ENCODE peak calls at places on chromosomes 5 and 9, in eight cellular contexts. R is neural progenitor cell, U is IMR-90, Q is GM23248, O is OCI-LY7, C is endothelial cell of umbilical vein, F is K562, I is PC-3. P is an unnamed sample. For H4K20me1, the result is how much of the 10 kb centered on the place peaks cover.

GRCh38 chr5:136799806-136800372 is 434.5 kb upstream of the TRPC7 start:
- DNase-seq in I (peak), O (no peak), F (no peak), U (no peak), Q (peak), R (no peak), C (no peak), P (peak)

GRCh38 chr5:74394924-74395880 is 245.3 kb downstream of the ENC1 start:
- DNase-seq in R (no peak), C (no peak), O (peak), F (no peak), U (no peak), I (peak), Q (no peak), P (no peak)

GRCh38 chr9:124017929-124018730 is 6.6 kb downstream of the LHX2 start:
- DNase-seq in I (no peak), Q (no peak), F (no peak), O (no peak), C (no peak), R (peak), U (no peak), P (no peak)

GRCh38 chr5:90888511-90889324 is 330.1 kb downstream of the ADGRV1 start:
- DNase-seq in U (peak), F (no peak), R (no peak), I (peak), O (no peak), Q (peak), C (peak), P (peak)

GRCh38 chr9:19517202-19517942 is 108.6 kb downstream of the ACER2 start:
- DNase-seq in U (no peak), Q (no peak), F (peak), C (no peak), I (peak), O (peak), R (peak), P (no peak)

GRCh38 chr9:38694676-38695075 is 25.3 kb downstream of the FAM240B start:
- DNase-seq in U (no peak), C (no peak), I (no peak), O (no peak), R (no peak), F (no peak), Q (no peak), P (no peak)

GRCh38 chr9:35073276-35073607 is 817 bp upstream of the VCP start:
- DNase-seq in I (no peak), O (no peak), F (no peak), R (no peak), U (peak), C (no peak), Q (no peak), P (no peak)

GRCh38 chr5:59525957-59526356 is 367.6 kb downstream of the PDE4D start:
- DNase-seq in U (peak), R (no peak), O (no peak), I (peak), Q (peak), C (peak), F (no peak), P (peak)

GRCh38 chr9:87771251-87772006 is 45.5 kb downstream of the CTSL start:
- DNase-seq in U (no peak), O (no peak), Q (no peak), R (peak), F (no peak), I (no peak), C (no peak), P (no peak)

GRCh38 chr5:141636413-141637265 is at the start of the genes HDAC3 and RELL2:
- DNase-seq in I (peak), Q (peak), F (peak), O (peak), U (peak), R (peak), C (peak), P (peak)

GRCh38 chr9:3746296-3747275 is 220.8 kb upstream of the RFX3 start:
- DNase-seq in U (peak), C (no peak), F (no peak), Q (peak), I (peak), O (no peak), R (no peak), P (peak)

GRCh38 chr9:90024419-90024818 is 419.6 kb downstream of the GADD45G start:
- DNase-seq in U (no peak), R (no peak), Q (no peak), F (no peak), O (peak), C (no peak), I (no peak), P (no peak)

GRCh38 chr9:126684345-126684744 is 70.6 kb downstream of the LMX1B start:
- DNase-seq in O (no peak), Q (no peak), I (peak), C (no peak), F (no peak), R (no peak), U (no peak), P (no peak)

GRCh38 chr9:92500725-92501124 is 18.4 kb upstream of the ASPN start:
- DNase-seq in O (no peak), Q (no peak), U (no peak), R (no peak), I (no peak), C (no peak), F (no peak), P (no peak)

GRCh38 chr5:39485075-39485474 is 60.3 kb upstream of the DAB2 start:
- DNase-seq in I (no peak), R (no peak), F (no peak), U (no peak), Q (no peak), C (peak), O (no peak), P (peak)

GRCh38 chr5:3911111-3911510 is 315.5 kb downstream of the IRX1 start:
- DNase-seq in R (no peak), C (no peak), U (no peak), Q (no peak), F (no peak), O (no peak), I (no peak), P (no peak)

GRCh38 chr5:42015681-42016080 is 90.6 kb downstream of the FBXO4 start:
- DNase-seq in R (no peak), U (peak), O (no peak), I (no peak), F (no peak), Q (peak), C (no peak), P (no peak)

GRCh38 chr5:143796753-143797152 is 15.2 kb upstream of the HMHB1 start:
- DNase-seq in Q (no peak), F (no peak), C (no peak), I (no peak), U (no peak), O (peak), R (no peak), P (no peak)

GRCh38 chr5:134555223-134555790 is 29.8 kb downstream of the JADE2 start:
- DNase-seq in O (no peak), I (no peak), R (no peak), U (no peak), Q (peak), C (peak), F (no peak), P (no peak)

GRCh38 chr9:92425578-92425977 is 1.3 kb upstream of the OMD start:
- DNase-seq in I (no peak), O (no peak), C (no peak), U (peak), F (no peak), R (no peak), Q (peak), P (peak)

GRCh38 chr9:136306691-136307208 is 2.9 kb upstream of the CCDC187 start:
- DNase-seq in I (no peak), Q (peak), F (peak), U (no peak), O (no peak), R (peak), C (no peak), P (no peak)

GRCh38 chr9:68895741-68896478 is 118.0 kb downstream of the PRKACG start:
- DNase-seq in Q (no peak), I (no peak), F (no peak), O (peak), R (no peak), U (no peak), C (no peak), P (no peak)

GRCh38 chr9:133120343-133121199 is 469 bp downstream of the RALGDS start:
- DNase-seq in C (no peak), F (peak), R (no peak), I (no peak), O (no peak), U (no peak), Q (peak), P (no peak)

GRCh38 chr9:93068956-93069355 is 10.5 kb downstream of the SUSD3 start:
- DNase-seq in Q (no peak), F (no peak), U (no peak), C (no peak), O (no peak), R (no peak), I (no peak), P (no peak)

GRCh38 chr5:175202461-175203065 is 241.4 kb downstream of the DRD1 start:
- DNase-seq in F (no peak), C (no peak), I (peak), U (peak), R (no peak), Q (no peak), O (no peak), P (peak)

GRCh38 chr9:37007295-37007694 is 26.8 kb downstream of the PAX5 start:
- DNase-seq in I (no peak), R (no peak), F (no peak), U (no peak), Q (no peak), O (no peak), C (no peak), P (no peak)

GRCh38 chr5:71601222-71602026 is 14.3 kb downstream of the MCCC2 start:
- DNase-seq in O (peak), F (peak), Q (peak), R (peak), U (peak), I (peak), C (peak), P (peak)

GRCh38 chr9:129491486-129491855 is 129.4 kb downstream of the C9orf50 start:
- DNase-seq in O (no peak), U (no peak), C (peak), R (no peak), I (no peak), Q (no peak), F (no peak), P (no peak)

GRCh38 chr5:124906339-124907097 is 160.1 kb upstream of the ZNF608 start:
- DNase-seq in R (peak), F (no peak), I (peak), C (peak), U (peak), Q (peak), O (peak), P (peak)

GRCh38 chr9:126112135-126112720 is 214.4 kb upstream of the MVB12B start:
- DNase-seq in F (no peak), R (no peak), Q (no peak), C (no peak), O (no peak), U (no peak), I (no peak), P (no peak)

GRCh38 chr9:893843-894420 is 52.4 kb downstream of the DMRT1 start:
- DNase-seq in C (peak), R (peak), Q (peak), O (peak), I (peak), U (peak), F (peak), P (peak)

GRCh38 chr9:73753171-73753570 is 601.5 kb downstream of the ANXA1 start:
- DNase-seq in C (no peak), I (no peak), R (no peak), O (no peak), F (no peak), U (no peak), Q (no peak), P (peak)

GRCh38 chr5:1007681-1008450 is 736 bp upstream of the NKD2 start:
- DNase-seq in I (no peak), C (no peak), R (no peak), U (no peak), Q (no peak), F (no peak), O (no peak), P (no peak)

GRCh38 chr5:6729400-6730310 is 16.4 kb downstream of the TENT4A start:
- DNase-seq in R (no peak), O (peak), I (no peak), Q (no peak), F (no peak), C (no peak), U (no peak), P (no peak)

GRCh38 chr5:168364738-168365550 is 73.5 kb downstream of the WWC1 start:
- DNase-seq in I (peak), F (no peak), C (no peak), Q (peak), O (no peak), R (peak), U (peak), P (peak)

GRCh38 chr9:3880851-3881250 is 355.1 kb upstream of the RFX3 start:
- DNase-seq in U (peak), O (no peak), R (no peak), C (no peak), F (no peak), Q (peak), I (peak), P (peak)

GRCh38 chr5:137487600-137487999 is 11.5 kb downstream of the SPOCK1 start:
- DNase-seq in Q (peak), R (no peak), F (no peak), O (no peak), I (peak), U (peak), C (peak), P (peak)

GRCh38 chr5:36301858-36302603 is at the start of gene RANBP3L:
- DNase-seq in C (peak), O (peak), Q (peak), I (peak), F (no peak), R (peak), U (peak), P (peak)

GRCh38 chr9:133205996-133206931 is 2.8 kb downstream of the OBP2B start:
- DNase-seq in I (no peak), C (no peak), F (no peak), O (no peak), R (no peak), U (no peak), Q (no peak), P (no peak)

GRCh38 chr5:55232194-55232984 is 1.0 kb downstream of the CCNO start:
- DNase-seq in I (peak), C (peak), Q (peak), F (no peak), R (peak), U (no peak), O (no peak), P (no peak)
- H4K20me1 ChIP-seq in I (under half), C (under half), Q (under half), F (under half), R (under half), U (under half), O (under half), P (under half)

GRCh38 chr5:157539623-157540022 is 36.0 kb downstream of the ADAM19 start:
- DNase-seq in R (no peak), Q (no peak), I (peak), F (no peak), O (no peak), C (no peak), U (peak), P (no peak)
- H4K20me1 ChIP-seq in R (under half), Q (under half), I (under half), F (under half), O (under half), C (under half), U (under half), P (under half)

GRCh38 chr9:98826716-98827115 is 19.2 kb downstream of the GALNT12 start:
- DNase-seq in I (no peak), U (no peak), F (no peak), Q (no peak), R (no peak), O (no peak), C (no peak), P (no peak)
- H4K20me1 ChIP-seq in I (under half), U (under half), F (under half), Q (under half), R (under half), O (under half), C (under half), P (under half)

GRCh38 chr5:76493190-76493837 is 90.2 kb downstream of the IQGAP2 start:
- DNase-seq in O (no peak), R (no peak), I (no peak), C (no peak), U (no peak), F (no peak), Q (no peak), P (no peak)

GRCh38 chr5:76494201-76494600 is 91.1 kb downstream of the IQGAP2 start:
- DNase-seq in F (no peak), O (no peak), R (no peak), I (no peak), C (no peak), Q (no peak), U (no peak), P (no peak)

GRCh38 chr5:76498328-76498727 is 95.2 kb downstream of the IQGAP2 start:
- DNase-seq in I (no peak), R (no peak), C (no peak), F (no peak), Q (no peak), O (no peak), U (no peak), P (no peak)

GRCh38 chr5:76492819-76493189 is 89.7 kb downstream of the IQGAP2 start:
- DNase-seq in R (no peak), Q (no peak), I (no peak), U (no peak), F (no peak), C (no peak), O (no peak), P (no peak)

DNA sequence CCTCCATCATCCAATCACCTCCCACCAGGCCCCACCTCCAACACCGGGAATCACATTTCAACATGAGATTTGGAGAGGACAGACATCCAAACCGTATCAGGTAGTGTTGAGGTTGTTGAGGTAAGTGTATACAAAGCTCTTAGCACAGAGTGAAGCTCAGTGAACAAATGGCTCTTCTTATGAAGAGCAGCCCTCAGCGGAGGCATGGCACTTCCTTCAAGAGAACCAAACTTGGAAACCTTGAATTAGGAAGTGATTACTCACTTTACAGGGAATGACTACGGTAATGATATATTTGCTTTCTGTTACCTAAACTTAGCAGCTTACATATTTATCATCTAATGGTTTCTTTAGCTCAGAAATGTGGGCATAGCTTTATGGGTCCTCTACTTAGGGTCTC is 92.8 kb downstream of the IQGAP2 start:
- DNase-seq in R (no peak), C (no peak), Q (no peak), I (no peak), F (no peak), O (no peak), U (no peak), P (no peak)
- H4K20me1 ChIP-seq in R (under half), C (under half), Q (under half), I (under half), F (under half), O (under half), U (under half), P (under half)

GRCh38 chr5:151080620-151081425 is at the start of gene TNIP1:
- DNase-seq in I (peak), U (peak), Q (peak), R (peak), F (peak), O (peak), C (peak), P (peak)

GRCh38 chr5:151082274-151082902 is 1.6 kb upstream of the TNIP1 start:
- DNase-seq in F (peak), R (peak), I (peak), U (peak), O (no peak), C (no peak), Q (peak), P (no peak)

GRCh38 chr5:151078490-151079262 is 2.2 kb downstream of the TNIP1 start:
- DNase-seq in I (no peak), R (no peak), F (no peak), C (no peak), O (peak), U (no peak), Q (no peak), P (no peak)

GRCh38 chr5:151081426-151082273 is 816 bp upstream of the TNIP1 start:
- DNase-seq in Q (peak), U (peak), F (no peak), R (no peak), O (no peak), C (no peak), I (peak), P (peak)

GRCh38 chr5:151079838-151080619 is 805 bp downstream of the TNIP1 start:
- DNase-seq in F (peak), Q (peak), O (no peak), U (peak), C (peak), I (peak), R (no peak), P (peak)
- H4K20me1 ChIP-seq in F (under half), Q (under half), O (under half), U (under half), C (under half), I (under half), R (under half), P (under half)

GRCh38 chr9:134361843-134362414 is 35.7 kb downstream of the RXRA start:
- DNase-seq in U (no peak), R (no peak), O (no peak), F (no peak), I (no peak), C (no peak), Q (no peak), P (no peak)

GRCh38 chr9:134360180-134360759 is 34.0 kb downstream of the RXRA start:
- DNase-seq in R (no peak), I (no peak), C (no peak), Q (no peak), U (no peak), F (no peak), O (no peak), P (no peak)

GRCh38 chr9:134361426-134361825 is 35.2 kb downstream of the RXRA start:
- DNase-seq in I (no peak), Q (no peak), O (no peak), F (no peak), C (no peak), R (no peak), U (no peak), P (no peak)

GRCh38 chr9:134359493-134360179 is 33.4 kb downstream of the RXRA start:
- DNase-seq in U (no peak), Q (no peak), O (no peak), F (peak), C (no peak), R (no peak), I (no peak), P (no peak)

DNA sequence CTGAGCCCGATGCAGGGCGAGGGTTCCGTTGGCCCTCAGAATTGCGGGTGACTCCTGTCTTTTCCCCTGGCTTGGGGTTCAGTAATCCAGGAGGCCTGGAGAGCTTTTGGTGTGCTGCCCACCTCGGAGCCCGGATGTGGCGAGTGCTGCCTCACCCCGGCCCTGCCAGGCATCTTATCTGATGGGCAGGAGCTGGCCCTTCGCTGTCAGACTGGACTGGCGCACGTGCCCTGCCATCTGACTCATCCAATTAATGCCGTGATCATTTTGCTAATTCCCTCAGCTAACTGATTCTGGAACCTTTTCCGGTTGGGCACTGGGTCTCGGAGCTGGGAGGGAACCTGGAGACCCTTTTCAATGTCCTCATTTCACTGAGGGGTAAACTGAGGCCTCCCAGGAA is 34.6 kb downstream of the RXRA start:
- DNase-seq in R (no peak), I (peak), U (no peak), Q (peak), O (no peak), C (peak), F (no peak), P (peak)
- H4K20me1 ChIP-seq in R (half or more), I (under half), U (half or more), Q (under half), O (under half), C (under half), F (half or more), P (under half)

GRCh38 chr9:80028501-80028900 is 456.7 kb downstream of the TLE4 start:
- DNase-seq in O (no peak), C (no peak), I (no peak), R (peak), F (no peak), U (no peak), Q (peak), P (peak)

GRCh38 chr9:80020056-80020455 is 448.3 kb downstream of the TLE4 start:
- DNase-seq in F (no peak), C (no peak), R (no peak), I (no peak), U (no peak), Q (no peak), O (no peak), P (no peak)

GRCh38 chr9:80020530-80020929 is 448.8 kb downstream of the TLE4 start:
- DNase-seq in O (no peak), R (no peak), F (no peak), I (no peak), C (no peak), Q (no peak), U (no peak), P (no peak)

GRCh38 chr9:80026121-80026520 is 454.4 kb downstream of the TLE4 start:
- DNase-seq in C (no peak), O (no peak), U (no peak), F (no peak), I (no peak), Q (no peak), R (no peak), P (no peak)

GRCh38 chr9:80025131-80025530 is 453.4 kb downstream of the TLE4 start:
- DNase-seq in O (no peak), C (no peak), U (no peak), R (no peak), F (no peak), I (no peak), Q (no peak), P (no peak)
- H4K20me1 ChIP-seq in O (under half), C (under half), U (under half), R (under half), F (under half), I (under half), Q (under half), P (under half)